ENCODE peak calls at places on chromosome 21, in five cellular contexts. One of them, this sample, is unnamed.

GRCh38 chr21:17613242-17613676 is 558 bp upstream of the BTG3 start:
- DNase-seq in ovary: peak; percentile 67
- DNase-seq in GM23338: no peak
- DNase-seq in epithelial cell of esophagus: no peak
- DNase-seq in upper lobe of right lung: peak; percentile 89
- DNase-seq in this sample: peak; percentile 4

GRCh38 chr21:31366825-31367224 is 22.8 kb upstream of the TIAM1 start:
- DNase-seq in ovary: no peak
- DNase-seq in GM23338: no peak
- DNase-seq in epithelial cell of esophagus: peak; percentile 92
- DNase-seq in upper lobe of right lung: no peak
- DNase-seq in this sample: no peak

GRCh38 chr21:22679207-22679606 is 1681.0 kb downstream of the NCAM2 start:
- DNase-seq in ovary: no peak
- DNase-seq in GM23338: no peak
- DNase-seq in epithelial cell of esophagus: no peak
- DNase-seq in upper lobe of right lung: no peak
- DNase-seq in this sample: no peak

GRCh38 chr21:31398574-31398973 is 54.5 kb upstream of the TIAM1 start:
- DNase-seq in ovary: no peak
- DNase-seq in GM23338: no peak
- DNase-seq in epithelial cell of esophagus: no peak
- DNase-seq in upper lobe of right lung: no peak
- DNase-seq in this sample: no peak

GRCh38 chr21:36759348-36760083 is 60.6 kb downstream of the SIM2 start:
- DNase-seq in ovary: no peak
- DNase-seq in GM23338: no peak
- DNase-seq in epithelial cell of esophagus: no peak
- DNase-seq in upper lobe of right lung: no peak
- DNase-seq in this sample: no peak

GRCh38 chr21:33908760-33909159 is 6.8 kb downstream of the ATP5PO start:
- DNase-seq in ovary: no peak
- DNase-seq in GM23338: no peak
- DNase-seq in epithelial cell of esophagus: no peak
- DNase-seq in upper lobe of right lung: no peak
- DNase-seq in this sample: no peak

GRCh38 chr21:34129971-34130597 is 56.7 kb downstream of the MRPS6 start:
- DNase-seq in ovary: no peak
- DNase-seq in GM23338: peak; percentile 75
- DNase-seq in epithelial cell of esophagus: no peak
- DNase-seq in upper lobe of right lung: no peak
- DNase-seq in this sample: peak; percentile 61

GRCh38 chr21:27024316-27024715 is 57.4 kb upstream of the ADAMTS5 start:
- DNase-seq in ovary: no peak
- DNase-seq in GM23338: no peak
- DNase-seq in epithelial cell of esophagus: no peak
- DNase-seq in upper lobe of right lung: no peak
- DNase-seq in this sample: no peak

GRCh38 chr21:21605502-21605901 is 607.3 kb downstream of the NCAM2 start:
- DNase-seq in ovary: no peak
- DNase-seq in GM23338: no peak
- DNase-seq in epithelial cell of esophagus: no peak
- DNase-seq in upper lobe of right lung: no peak
- DNase-seq in this sample: no peak

GRCh38 chr21:39319251-39319756 is 5.9 kb upstream of the BRWD1 start:
- DNase-seq in ovary: no peak
- DNase-seq in GM23338: no peak
- DNase-seq in epithelial cell of esophagus: no peak
- DNase-seq in upper lobe of right lung: no peak
- DNase-seq in this sample: no peak
- H3K4me3 ChIP-seq in ovary: no peak overlapping the region
- H3K4me3 ChIP-seq in GM23338: no peak overlapping the region
- H3K4me3 ChIP-seq in epithelial cell of esophagus: no peak overlapping the region
- H3K4me3 ChIP-seq in upper lobe of right lung: no peak overlapping the region
- H3K4me3 ChIP-seq in this sample: no peak overlapping the region

GRCh38 chr21:42864812-42865211 is 14.5 kb downstream of the WDR4 start:
- DNase-seq in ovary: peak; percentile 46
- DNase-seq in GM23338: no peak
- DNase-seq in epithelial cell of esophagus: no peak
- DNase-seq in upper lobe of right lung: no peak
- DNase-seq in this sample: no peak
- H3K4me3 ChIP-seq in ovary: no peak overlapping the region
- H3K4me3 ChIP-seq in GM23338: no peak overlapping the region
- H3K4me3 ChIP-seq in epithelial cell of esophagus: no peak overlapping the region
- H3K4me3 ChIP-seq in upper lobe of right lung: no peak overlapping the region
- H3K4me3 ChIP-seq in this sample: no peak overlapping the region

DNA sequence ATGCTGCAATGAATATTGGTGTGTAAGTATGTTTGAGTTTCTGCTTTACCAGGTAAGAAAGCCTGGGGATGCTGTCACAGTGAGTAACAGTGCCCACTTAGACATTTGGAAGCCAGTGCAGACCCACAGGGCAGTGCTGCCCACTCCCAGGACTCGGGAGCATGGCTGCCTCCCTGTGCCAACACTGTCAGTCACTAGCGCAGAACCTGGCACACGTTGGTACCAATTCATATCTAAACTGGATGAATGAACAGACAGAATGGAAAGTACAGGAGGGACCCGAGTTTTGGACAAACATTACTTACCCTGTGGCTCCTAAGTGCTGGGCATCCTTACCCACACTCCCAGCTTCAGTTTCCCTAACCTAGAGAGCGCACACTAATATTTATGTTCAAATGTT is 1.6 kb upstream of the EVA1C start:
- DNase-seq in ovary: peak; percentile 25
- DNase-seq in GM23338: no peak
- DNase-seq in epithelial cell of esophagus: no peak
- DNase-seq in upper lobe of right lung: no peak
- DNase-seq in this sample: no peak
- H3K4me3 ChIP-seq in ovary: peak overlapping the region; percentile 59
- H3K4me3 ChIP-seq in GM23338: peak overlapping the region; percentile 82
- H3K4me3 ChIP-seq in epithelial cell of esophagus: no peak overlapping the region
- H3K4me3 ChIP-seq in upper lobe of right lung: peak overlapping the region; percentile 80
- H3K4me3 ChIP-seq in this sample: no peak overlapping the region

DNA sequence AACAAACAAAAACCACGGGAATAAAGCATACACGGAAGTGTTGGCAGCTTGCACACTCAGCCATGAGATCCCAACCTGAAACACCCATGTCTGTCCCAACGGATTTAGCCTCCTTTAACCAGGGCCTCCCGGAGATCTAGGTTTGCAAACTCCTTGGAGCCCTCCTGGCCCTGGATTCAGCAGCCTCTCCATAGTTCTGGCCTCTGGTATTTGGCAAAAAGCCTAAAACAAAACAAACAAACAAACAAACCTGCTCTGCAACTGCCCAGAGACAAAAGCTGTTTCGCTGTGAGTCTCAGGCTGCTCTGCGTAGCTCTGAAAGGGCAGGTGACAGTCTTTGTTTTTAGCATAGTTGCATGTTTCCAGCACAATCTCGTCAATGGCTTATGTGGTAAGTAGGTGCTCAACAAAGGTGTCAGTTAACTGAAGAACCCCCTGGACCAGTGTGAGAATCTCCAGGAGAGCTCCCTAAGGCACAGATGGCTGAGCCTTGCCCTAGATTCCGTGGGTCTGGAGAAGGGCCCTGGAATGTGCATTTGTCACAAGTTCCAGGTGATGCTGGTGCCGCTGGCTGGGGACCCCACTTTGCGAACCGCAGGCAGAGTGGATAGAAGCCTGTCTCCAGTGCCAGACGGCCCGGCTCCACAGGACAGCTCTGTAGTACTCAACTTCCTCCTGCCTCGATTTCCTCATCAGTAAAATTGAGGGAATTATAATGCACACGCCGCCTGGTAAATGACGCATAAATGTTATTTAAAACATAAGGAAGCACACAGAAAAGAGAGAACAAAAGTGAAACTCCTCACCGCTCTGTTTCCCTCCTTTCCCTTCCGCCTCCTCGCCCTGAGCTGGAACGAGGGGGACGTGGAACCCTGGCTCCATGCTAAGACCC is 86.2 kb downstream of the RIPK4 start:
- DNase-seq in ovary: no peak
- DNase-seq in GM23338: peak; percentile 34
- DNase-seq in epithelial cell of esophagus: peak; percentile 56
- DNase-seq in upper lobe of right lung: peak; percentile 63
- DNase-seq in this sample: no peak
- H3K4me3 ChIP-seq in ovary: no peak overlapping the region
- H3K4me3 ChIP-seq in GM23338: no peak overlapping the region
- H3K4me3 ChIP-seq in epithelial cell of esophagus: peak overlapping the region; percentile 21
- H3K4me3 ChIP-seq in upper lobe of right lung: no peak overlapping the region
- H3K4me3 ChIP-seq in this sample: no peak overlapping the region

DNA sequence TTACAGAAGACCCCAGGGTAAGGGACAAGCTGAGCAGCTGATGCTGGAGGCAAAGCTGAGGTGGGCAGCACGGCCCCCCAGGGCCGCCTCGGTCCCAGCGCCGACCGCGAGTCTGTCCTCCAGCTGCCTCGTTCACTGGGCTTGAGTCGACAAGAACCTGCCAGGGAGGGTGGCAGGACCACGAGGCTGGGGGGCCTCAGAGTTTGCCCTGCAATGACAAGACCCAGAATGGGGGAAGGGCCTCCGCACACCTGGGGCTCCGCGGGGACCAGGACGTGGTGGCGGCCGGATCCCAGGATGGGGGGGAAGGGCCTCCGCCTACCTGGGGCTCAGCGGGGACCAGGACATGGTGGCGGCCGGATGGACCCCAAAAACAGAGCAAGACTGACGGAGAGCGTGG is 53.9 kb upstream of the COL18A1 start:
- DNase-seq in ovary: no peak
- DNase-seq in GM23338: no peak
- DNase-seq in epithelial cell of esophagus: no peak
- DNase-seq in upper lobe of right lung: no peak
- DNase-seq in this sample: no peak
- H3K4me3 ChIP-seq in ovary: no peak overlapping the region
- H3K4me3 ChIP-seq in GM23338: no peak overlapping the region
- H3K4me3 ChIP-seq in epithelial cell of esophagus: no peak overlapping the region
- H3K4me3 ChIP-seq in upper lobe of right lung: no peak overlapping the region
- H3K4me3 ChIP-seq in this sample: no peak overlapping the region

GRCh38 chr21:38439957-38440356 is 58.3 kb downstream of the ERG start:
- DNase-seq in ovary: no peak
- DNase-seq in GM23338: no peak
- DNase-seq in epithelial cell of esophagus: no peak
- DNase-seq in upper lobe of right lung: peak; percentile 62
- DNase-seq in this sample: no peak

GRCh38 chr21:38438476-38438893 is 59.8 kb downstream of the ERG start:
- DNase-seq in ovary: peak; percentile 58
- DNase-seq in GM23338: no peak
- DNase-seq in epithelial cell of esophagus: no peak
- DNase-seq in upper lobe of right lung: peak; percentile 81
- DNase-seq in this sample: no peak

GRCh38 chr21:38439336-38439900 is 58.9 kb downstream of the ERG start:
- DNase-seq in ovary: no peak
- DNase-seq in GM23338: no peak
- DNase-seq in epithelial cell of esophagus: no peak
- DNase-seq in upper lobe of right lung: no peak
- DNase-seq in this sample: no peak

GRCh38 chr21:38433516-38433915 is 64.8 kb downstream of the ERG start:
- DNase-seq in ovary: no peak
- DNase-seq in GM23338: no peak
- DNase-seq in epithelial cell of esophagus: no peak
- DNase-seq in upper lobe of right lung: no peak
- DNase-seq in this sample: no peak

DNA sequence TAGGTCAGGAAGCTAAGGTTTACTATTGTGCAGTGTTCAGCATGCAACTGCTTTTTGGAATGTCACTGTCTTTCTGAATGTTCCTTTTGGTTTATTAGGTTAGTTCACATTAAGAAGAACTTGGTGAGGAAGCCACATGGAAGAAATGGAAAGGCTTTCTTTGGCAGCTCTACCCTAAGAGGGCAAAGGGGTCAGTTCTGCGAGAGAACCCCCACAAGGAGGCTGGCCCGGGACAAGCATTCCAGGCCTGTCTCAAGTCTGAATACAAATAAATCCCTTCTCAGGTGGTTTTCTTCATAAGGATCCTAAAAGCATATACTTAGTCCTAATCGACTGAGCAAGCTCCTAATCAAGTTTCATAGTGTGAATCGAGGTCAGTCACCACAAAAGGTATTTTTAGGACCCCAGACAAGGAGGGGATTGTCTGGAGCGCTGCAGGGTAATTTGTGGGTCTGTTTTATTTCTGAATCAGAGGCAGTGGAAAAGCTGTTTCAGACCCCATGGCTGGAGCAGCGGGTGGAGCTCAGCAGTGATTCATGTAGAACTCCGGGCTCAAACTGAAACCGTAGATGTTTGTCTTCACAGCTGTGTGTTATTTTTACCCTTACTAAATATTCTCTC is 63.3 kb downstream of the ERG start:
- DNase-seq in ovary: no peak
- DNase-seq in GM23338: no peak
- DNase-seq in epithelial cell of esophagus: peak; percentile 60
- DNase-seq in upper lobe of right lung: no peak
- DNase-seq in this sample: no peak
- H3K4me3 ChIP-seq in ovary: peak overlapping the region; percentile 25
- H3K4me3 ChIP-seq in GM23338: no peak overlapping the region
- H3K4me3 ChIP-seq in epithelial cell of esophagus: no peak overlapping the region
- H3K4me3 ChIP-seq in upper lobe of right lung: no peak overlapping the region
- H3K4me3 ChIP-seq in this sample: no peak overlapping the region

GRCh38 chr21:42784276-42784675 is 95.1 kb downstream of the WDR4 start:
- DNase-seq in ovary: no peak
- DNase-seq in GM23338: no peak
- DNase-seq in epithelial cell of esophagus: no peak
- DNase-seq in upper lobe of right lung: no peak
- DNase-seq in this sample: no peak

GRCh38 chr21:42782723-42783247 is 96.6 kb downstream of the WDR4 start:
- DNase-seq in ovary: no peak
- DNase-seq in GM23338: no peak
- DNase-seq in epithelial cell of esophagus: no peak
- DNase-seq in upper lobe of right lung: no peak
- DNase-seq in this sample: no peak

GRCh38 chr21:42779431-42779861 is 99.9 kb downstream of the WDR4 start:
- DNase-seq in ovary: no peak
- DNase-seq in GM23338: no peak
- DNase-seq in epithelial cell of esophagus: no peak
- DNase-seq in upper lobe of right lung: no peak
- DNase-seq in this sample: no peak

GRCh38 chr21:42781981-42782722 is 97.2 kb downstream of the WDR4 start:
- DNase-seq in ovary: peak; percentile 71
- DNase-seq in GM23338: peak; percentile 78
- DNase-seq in epithelial cell of esophagus: no peak
- DNase-seq in upper lobe of right lung: no peak
- DNase-seq in this sample: no peak

DNA sequence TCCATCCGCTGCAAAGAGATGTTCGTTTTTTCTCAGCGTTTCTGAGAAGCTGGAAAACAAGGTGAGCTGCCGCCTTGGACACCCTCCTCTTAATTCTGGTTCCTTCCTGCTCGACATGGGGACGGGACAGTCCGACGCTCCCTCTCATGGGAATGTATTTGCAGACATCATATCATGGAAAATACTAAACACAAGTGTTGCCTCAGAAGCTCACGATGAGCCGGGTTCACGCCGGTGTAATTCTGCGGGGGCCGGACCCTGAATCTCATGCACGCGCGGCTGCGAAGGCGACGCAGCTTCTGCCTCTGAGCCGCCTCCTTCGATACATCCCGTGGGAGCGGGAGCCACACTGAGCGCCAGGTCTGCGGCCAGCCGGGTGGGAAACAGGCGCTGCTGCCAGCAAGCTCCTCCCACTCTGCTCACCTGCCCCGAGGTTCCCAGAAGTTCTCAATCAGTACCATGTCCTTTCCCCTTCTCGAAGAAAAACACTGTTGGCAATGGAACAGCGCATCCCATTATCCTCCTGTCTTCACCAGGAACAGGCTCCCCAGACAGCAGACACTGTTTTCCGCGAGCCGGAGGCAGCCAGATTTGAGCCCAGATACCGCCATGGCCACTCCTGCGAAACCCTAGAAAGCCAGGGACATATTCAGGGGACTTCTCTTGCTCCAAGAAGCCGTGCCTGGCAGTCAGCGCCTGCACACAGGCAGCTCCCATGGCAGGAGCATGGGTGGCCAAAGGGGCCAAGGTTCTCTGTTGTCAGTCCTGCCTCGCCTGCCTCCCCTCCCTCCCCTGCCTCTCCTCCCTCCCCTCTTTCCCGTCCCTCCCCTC is 98.0 kb downstream of the WDR4 start:
- DNase-seq in ovary: peak; percentile 65
- DNase-seq in GM23338: peak; percentile 63
- DNase-seq in epithelial cell of esophagus: peak; percentile 45
- DNase-seq in upper lobe of right lung: peak; percentile 75
- DNase-seq in this sample: no peak
- H3K4me3 ChIP-seq in ovary: peak overlapping the region; percentile 8
- H3K4me3 ChIP-seq in GM23338: peak overlapping the region; percentile 75
- H3K4me3 ChIP-seq in epithelial cell of esophagus: peak overlapping the region; percentile 13
- H3K4me3 ChIP-seq in upper lobe of right lung: peak overlapping the region; percentile 17
- H3K4me3 ChIP-seq in this sample: peak overlapping the region; percentile 8